ENCODE peak calls at places on chromosomes 6 and 20, in ten cellular contexts. X is CD4-positive, CD25-positive, alpha-beta regulatory T cell; A is astrocyte; G is neural progenitor cell; U is lower lobe of right lung; O is Peyer's patch; F is ovary; P is cardiac muscle cell; B is psoas muscle; D is tibial artery. W is an unnamed sample.

GRCh38 chr20:15320941-15321340 is 983.5 kb upstream of the FLRT3 start:
- DNase-seq in D (no peak), A (no peak), P (no peak), U (no peak), O (no peak), B (peak; percentile 31), F (no peak), G (no peak), X (no peak), W (no peak)

GRCh38 chr6:163190786-163191185 is 223.7 kb upstream of the QKI start:
- DNase-seq in P (no peak), D (no peak), F (no peak), U (no peak), G (no peak), B (no peak), A (no peak), O (no peak), X (no peak), W (no peak)

GRCh38 chr20:64053841-64054661 is 4.6 kb upstream of the SOX18 start:
- DNase-seq in A (no peak), X (no peak), D (no peak), G (peak; percentile 74), U (peak; percentile 70), B (peak; percentile 78), F (no peak), O (no peak), P (peak; percentile 92), W (no peak)

GRCh38 chr6:117509021-117509420 is 26.5 kb downstream of the DCBLD1 start:
- DNase-seq in X (no peak), G (no peak), A (no peak), F (no peak), U (no peak), O (no peak), P (no peak), D (no peak), B (no peak), W (no peak)

GRCh38 chr20:25246182-25246943 is 1.5 kb upstream of the PYGB start:
- DNase-seq in F (no peak), X (no peak), A (no peak), P (no peak), O (peak; percentile 50), B (no peak), D (no peak), U (no peak), G (no peak), W (no peak)

GRCh38 chr6:22024004-22024403 is 272.8 kb downstream of the PRL start:
- DNase-seq in X (no peak), A (no peak), F (no peak), B (no peak), U (no peak), G (no peak), P (no peak), O (no peak), D (no peak), W (no peak)

GRCh38 chr20:21518292-21518991 is 4.6 kb upstream of the NKX2-2 start:
- DNase-seq in X (no peak), A (no peak), F (no peak), U (peak; percentile 85), G (peak; percentile 13), O (no peak), D (no peak), P (no peak), B (no peak), W (no peak)

GRCh38 chr20:16423311-16424212 is 149.7 kb downstream of the KIF16B start:
- DNase-seq in A (no peak), O (no peak), G (no peak), D (no peak), U (no peak), X (no peak), F (no peak), P (no peak), B (no peak), W (no peak)

GRCh38 chr6:33049323-33049722 is 24.1 kb downstream of the HLA-DPA1 start:
- DNase-seq in U (no peak), G (peak; percentile 17), A (no peak), P (no peak), O (no peak), B (no peak), F (no peak), X (no peak), D (no peak), W (no peak)

GRCh38 chr6:54614499-54615195 is 231.9 kb upstream of the FAM83B start:
- DNase-seq in X (no peak), G (peak; percentile 37), F (no peak), B (peak; percentile 60), O (no peak), D (no peak), P (no peak), A (no peak), U (no peak), W (no peak)

GRCh38 chr20:47304287-47304686 is 52.2 kb downstream of the ZMYND8 start:
- DNase-seq in F (no peak), G (no peak), B (no peak), A (peak; percentile 29), O (peak; percentile 38), P (peak; percentile 48), D (no peak), U (no peak), X (no peak), W (no peak)

GRCh38 chr6:42260972-42261371 is 43.3 kb upstream of the MRPS10 start:
- DNase-seq in G (peak; percentile 69), A (no peak), O (peak; percentile 63), B (peak; percentile 83), U (no peak), D (no peak), P (peak; percentile 40), F (no peak), X (no peak), W (peak; percentile 25)

GRCh38 chr20:14220986-14221385 is 116.4 kb downstream of the FLRT3 start:
- DNase-seq in D (no peak), P (no peak), U (no peak), X (no peak), B (no peak), O (no peak), G (no peak), A (no peak), F (no peak), W (no peak)

GRCh38 chr6:149064026-149065017 is 253.2 kb upstream of the TAB2 start:
- DNase-seq in D (no peak), O (no peak), B (no peak), X (no peak), G (no peak), A (peak; percentile 32), P (no peak), U (no peak), F (no peak), W (no peak)
- H3K4me1 ChIP-seq in D (no peaks in the 10 kb centered on the region), O (peaks cover 14% of the 10 kb centered on the region), B (no peaks in the 10 kb centered on the region), X (peaks cover 50% of the 10 kb centered on the region), G (peaks cover 12% of the 10 kb centered on the region), A (peaks cover 21% of the 10 kb centered on the region), P (peaks cover 3% of the 10 kb centered on the region), U (peaks cover 31% of the 10 kb centered on the region), F (peaks cover 4% of the 10 kb centered on the region), W (peaks cover 62% of the 10 kb centered on the region)

GRCh38 chr6:112237644-112238043 is 16.7 kb downstream of the LAMA4 start:
- DNase-seq in O (no peak), B (no peak), U (no peak), F (peak; percentile 52), G (no peak), P (peak; percentile 98), D (peak; percentile 81), A (peak; percentile 93), X (no peak), W (no peak)
- H3K4me1 ChIP-seq in O (no peaks in the 10 kb centered on the region), B (peaks cover 1% of the 10 kb centered on the region), U (peaks cover 42% of the 10 kb centered on the region), F (peaks cover 16% of the 10 kb centered on the region), G (no peaks in the 10 kb centered on the region), P (no peaks in the 10 kb centered on the region), D (no peaks in the 10 kb centered on the region), A (peaks cover 27% of the 10 kb centered on the region), X (no peaks in the 10 kb centered on the region), W (no peaks in the 10 kb centered on the region)

GRCh38 chr20:50100552-50100951 is 12.4 kb downstream of the UBE2V1 start:
- DNase-seq in G (no peak), X (no peak), P (no peak), B (no peak), A (no peak), O (no peak), F (no peak), U (no peak), D (no peak), W (no peak)

GRCh38 chr20:50101281-50101680 is 11.7 kb downstream of the UBE2V1 start:
- DNase-seq in F (no peak), P (peak; percentile 34), O (no peak), U (no peak), A (no peak), X (no peak), B (no peak), G (no peak), D (no peak), W (no peak)

GRCh38 chr20:50098259-50098658 is 14.7 kb downstream of the UBE2V1 start:
- DNase-seq in U (no peak), A (no peak), D (no peak), P (no peak), O (no peak), X (no peak), B (no peak), F (no peak), G (no peak), W (no peak)

GRCh38 chr20:50099565-50099991 is 13.4 kb downstream of the UBE2V1 start:
- DNase-seq in A (no peak), P (no peak), D (no peak), G (no peak), O (no peak), B (no peak), U (no peak), X (no peak), F (no peak), W (no peak)

DNA sequence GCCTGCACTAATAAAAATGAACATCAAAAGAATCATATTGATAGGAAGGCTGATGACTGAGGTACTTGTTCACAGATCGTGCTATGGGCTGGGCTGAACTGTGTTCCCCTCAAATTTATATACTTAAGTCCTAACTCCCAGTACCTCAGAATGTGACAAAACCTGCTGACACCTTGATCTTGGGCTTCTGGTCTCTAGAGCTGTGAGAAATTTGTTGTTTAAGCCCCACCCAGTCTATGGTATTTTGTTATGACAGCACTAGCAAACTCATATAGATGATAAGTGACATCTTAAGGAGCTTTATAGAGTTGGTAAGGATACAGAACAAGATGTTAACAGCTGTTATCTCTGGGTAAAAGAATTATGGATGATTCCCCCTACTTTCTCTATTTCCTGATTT is 13.8 kb downstream of the UBE2V1 start:
- DNase-seq in P (no peak), F (no peak), B (no peak), X (no peak), O (no peak), G (no peak), D (no peak), U (no peak), A (no peak), W (no peak)
- H3K4me1 ChIP-seq in P (peaks cover 58% of the 10 kb centered on the region), F (peaks cover 2% of the 10 kb centered on the region), B (peaks cover 69% of the 10 kb centered on the region), X (peaks cover 19% of the 10 kb centered on the region), O (no peaks in the 10 kb centered on the region), G (no peaks in the 10 kb centered on the region), D (no peaks in the 10 kb centered on the region), U (peaks cover 48% of the 10 kb centered on the region), A (peaks cover 5% of the 10 kb centered on the region), W (peaks cover 60% of the 10 kb centered on the region)

DNA sequence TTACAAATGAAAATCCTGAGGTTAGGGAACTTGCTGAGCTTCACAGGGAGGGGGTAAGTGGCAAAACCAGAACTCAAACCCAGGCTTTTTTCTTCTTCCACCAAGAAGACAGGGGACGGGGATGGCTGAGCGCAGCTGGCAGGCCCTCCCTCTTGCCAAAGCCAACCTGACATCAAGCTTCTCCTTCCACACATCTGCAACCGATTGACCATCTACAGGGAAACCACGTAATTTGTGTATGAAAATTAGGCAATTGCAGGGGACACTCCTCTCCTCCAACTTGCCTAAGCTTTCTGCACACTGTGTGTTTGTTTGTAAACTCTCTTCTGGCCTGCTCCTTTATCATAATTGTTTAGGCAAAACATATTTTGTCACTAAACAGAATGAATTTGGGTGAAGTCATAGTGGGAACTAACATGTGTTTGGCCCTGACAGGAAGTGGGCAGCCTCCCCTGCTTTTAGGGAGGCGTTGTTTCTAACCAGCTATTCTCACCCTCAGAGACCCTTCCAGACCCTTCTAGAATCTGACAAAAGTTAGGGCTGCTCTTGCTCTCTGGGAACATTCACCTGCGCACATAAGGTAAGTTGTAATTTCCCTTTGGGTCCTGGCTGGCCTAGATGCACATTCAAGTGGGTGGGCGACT is 18.9 kb downstream of the ZNF831 start:
- DNase-seq in A (no peak), F (no peak), X (no peak), U (no peak), P (no peak), G (no peak), D (no peak), O (peak; percentile 64), B (no peak), W (no peak)
- H3K4me1 ChIP-seq in A (no peaks in the 10 kb centered on the region), F (no peaks in the 10 kb centered on the region), X (peaks cover 46% of the 10 kb centered on the region), U (no peaks in the 10 kb centered on the region), P (no peaks in the 10 kb centered on the region), G (peaks cover 20% of the 10 kb centered on the region), D (no peaks in the 10 kb centered on the region), O (no peaks in the 10 kb centered on the region), B (no peaks in the 10 kb centered on the region), W (peaks cover 65% of the 10 kb centered on the region)